ENCODE peak calls at places on chromosomes 11 and 22, in six cellular contexts. N is adrenal gland; U is CD8-positive, alpha-beta memory T cell; T is CD4-positive, alpha-beta memory T cell; Y is H7; L is fibroblast of mammary gland. F is an unnamed sample.

GRCh38 chr22:50208939-50209892 is 8.4 kb downstream of the SELENOO start:
- DNase-seq in N (no peak), U (no peak), T (no peak), Y (peak), L (no peak), F (no peak)

GRCh38 chr11:71197096-71197495 is 55.3 kb downstream of the SHANK2 start:
- DNase-seq in N (no peak), U (no peak), T (no peak), Y (no peak), L (no peak), F (no peak)

GRCh38 chr11:65279713-65280459 is 18.1 kb downstream of the POLA2 start:
- DNase-seq in N (peak), U (no peak), T (peak), Y (no peak), L (peak), F (peak)

GRCh38 chr11:133947298-133947905 is 9.4 kb downstream of the IGSF9B start:
- DNase-seq in N (peak), U (peak), T (peak), Y (peak), L (peak), F (peak)

GRCh38 chr11:9726313-9727022 is 62.6 kb downstream of the SWAP70 start:
- DNase-seq in N (no peak), U (no peak), T (no peak), Y (no peak), L (peak), F (peak)

GRCh38 chr11:126546191-126546590 is 190.7 kb downstream of the ST3GAL4 start:
- DNase-seq in N (no peak), U (no peak), T (no peak), Y (no peak), L (peak), F (no peak)

GRCh38 chr11:12249590-12250260 is 127.6 kb upstream of the PARVA start:
- DNase-seq in N (no peak), U (no peak), T (no peak), Y (no peak), L (no peak), F (no peak)

GRCh38 chr11:63504933-63505586 is 824 bp upstream of the LGALS12 start:
- DNase-seq in N (peak), U (no peak), T (no peak), Y (peak), L (peak), F (peak)

GRCh38 chr11:76241243-76242000 is 35.1 kb upstream of the WNT11 start:
- DNase-seq in N (no peak), U (no peak), T (no peak), Y (no peak), L (no peak), F (no peak)

GRCh38 chr11:114678125-114679036 is at the start of gene NXPE2:
- DNase-seq in N (no peak), U (no peak), T (no peak), Y (no peak), L (peak), F (no peak)

GRCh38 chr22:21591695-21592094 is 24.2 kb downstream of the UBE2L3 start:
- DNase-seq in N (no peak), U (no peak), T (no peak), Y (no peak), L (no peak), F (no peak)

GRCh38 chr11:86636275-86636674 is 36.1 kb downstream of the ME3 start:
- DNase-seq in N (no peak), U (no peak), T (no peak), Y (no peak), L (no peak), F (no peak)

GRCh38 chr11:88553204-88553603 is 215.7 kb upstream of the CTSC start:
- DNase-seq in N (no peak), U (no peak), T (no peak), Y (no peak), L (peak), F (peak)

GRCh38 chr22:29883831-29884139 is 811 bp downstream of the MTMR3 start:
- DNase-seq in N (no peak), U (no peak), T (peak), Y (no peak), L (no peak), F (no peak)

GRCh38 chr11:32333335-32333991 is 101.9 kb downstream of the WT1 start:
- DNase-seq in N (peak), U (no peak), T (peak), Y (peak), L (peak), F (peak)

GRCh38 chr11:34209809-34210208 is 104.4 kb downstream of the NAT10 start:
- DNase-seq in N (no peak), U (no peak), T (no peak), Y (peak), L (no peak), F (no peak)

GRCh38 chr22:18950141-18950540 is 14.0 kb upstream of the PRODH start:
- DNase-seq in N (peak), U (no peak), T (no peak), Y (no peak), L (no peak), F (no peak)

GRCh38 chr11:33257160-33257896 is at the start of gene HIPK3:
- DNase-seq in N (peak), U (peak), T (peak), Y (peak), L (peak), F (peak)

GRCh38 chr22:29004647-29005371 is 56.8 kb downstream of the C22orf31 start:
- DNase-seq in N (peak), U (no peak), T (no peak), Y (peak), L (no peak), F (peak)

GRCh38 chr22:42383287-42383686 is 48.9 kb downstream of the NFAM1 start:
- DNase-seq in N (no peak), U (no peak), T (no peak), Y (no peak), L (no peak), F (no peak)

GRCh38 chr11:64176751-64177150 is 9.2 kb upstream of the STIP1 start:
- DNase-seq in N (no peak), U (no peak), T (no peak), Y (no peak), L (no peak), F (no peak)

GRCh38 chr11:121482231-121483129 is 29.7 kb upstream of the SORL1-AS1 start:
- DNase-seq in N (no peak), U (peak), T (peak), Y (no peak), L (no peak), F (no peak)

GRCh38 chr22:31556627-31557203 is 60.4 kb downstream of the SFI1 start:
- DNase-seq in N (no peak), U (peak), T (peak), Y (peak), L (peak), F (peak)

GRCh38 chr11:11148104-11148509 is 204.9 kb downstream of the CSNK2A3 start:
- DNase-seq in N (peak), U (peak), T (peak), Y (peak), L (peak), F (peak)

GRCh38 chr11:73787643-73788537 is at the start of gene MRPL48:
- DNase-seq in N (peak), U (peak), T (peak), Y (peak), L (peak), F (peak)

GRCh38 chr11:88016392-88017020 is 158.7 kb downstream of the RAB38 start:
- DNase-seq in N (peak), U (peak), T (peak), Y (peak), L (peak), F (peak)

GRCh38 chr11:121544956-121545355 is 92.2 kb upstream of the SORL1-AS1 start:
- DNase-seq in N (no peak), U (peak), T (peak), Y (no peak), L (no peak), F (no peak)

GRCh38 chr11:110168404-110168803 is 75.2 kb downstream of the ZC3H12C start:
- DNase-seq in N (no peak), U (no peak), T (no peak), Y (no peak), L (no peak), F (no peak)

GRCh38 chr11:117979481-117980211 is 6.5 kb upstream of the IL10RA start:
- DNase-seq in N (no peak), U (no peak), T (no peak), Y (peak), L (no peak), F (no peak)

GRCh38 chr22:19811811-19812771 is 42.6 kb downstream of the GNB1L start:
- DNase-seq in N (no peak), U (no peak), T (no peak), Y (peak), L (no peak), F (no peak)

DNA sequence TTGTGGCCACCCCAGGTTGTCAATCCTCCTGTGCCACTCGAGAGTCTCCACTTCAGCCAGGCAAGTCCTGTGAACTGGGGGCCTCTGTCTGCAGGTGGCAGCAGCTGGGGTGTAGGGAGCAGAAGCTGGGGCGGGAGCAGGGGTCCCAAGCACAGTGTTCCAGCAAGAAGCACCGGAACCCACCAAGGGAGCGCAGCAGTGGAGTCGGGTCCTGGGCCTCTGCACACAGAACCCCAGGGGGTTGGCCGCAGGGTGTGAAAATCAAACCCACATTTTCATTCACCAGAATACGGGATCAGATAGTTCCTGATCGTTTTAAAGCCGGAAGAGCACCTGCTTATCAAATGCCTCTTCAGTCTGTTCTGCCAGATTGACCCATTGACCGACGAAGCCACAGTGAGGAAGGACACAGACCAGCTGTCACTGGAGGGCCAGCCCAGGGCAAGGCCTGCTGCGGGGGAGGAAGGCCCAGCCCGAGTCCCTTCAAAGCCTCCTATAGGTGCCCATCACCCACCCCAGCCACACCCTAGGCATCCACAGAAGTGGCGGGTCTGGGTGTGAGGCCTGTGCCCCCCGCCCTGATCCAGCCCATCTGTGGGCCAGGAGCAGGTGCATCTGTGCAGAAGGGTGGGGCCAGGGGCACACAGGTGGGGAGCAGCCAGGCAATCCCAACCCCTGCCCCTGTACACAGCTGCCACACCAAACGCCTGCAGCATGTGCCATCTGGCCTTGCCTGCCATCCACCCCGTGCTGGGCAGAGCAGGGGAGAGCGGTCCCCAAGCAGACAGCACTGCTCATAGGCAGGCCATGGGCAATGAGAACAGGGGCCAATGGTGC is 34.1 kb downstream of the RSPH14 start:
- DNase-seq in N (no peak), U (no peak), T (no peak), Y (no peak), L (no peak), F (no peak)
- H3K4me3 ChIP-seq in N (no peak), U (no peak), T (no peak), Y (no peak), L (no peak), F (no peak)

DNA sequence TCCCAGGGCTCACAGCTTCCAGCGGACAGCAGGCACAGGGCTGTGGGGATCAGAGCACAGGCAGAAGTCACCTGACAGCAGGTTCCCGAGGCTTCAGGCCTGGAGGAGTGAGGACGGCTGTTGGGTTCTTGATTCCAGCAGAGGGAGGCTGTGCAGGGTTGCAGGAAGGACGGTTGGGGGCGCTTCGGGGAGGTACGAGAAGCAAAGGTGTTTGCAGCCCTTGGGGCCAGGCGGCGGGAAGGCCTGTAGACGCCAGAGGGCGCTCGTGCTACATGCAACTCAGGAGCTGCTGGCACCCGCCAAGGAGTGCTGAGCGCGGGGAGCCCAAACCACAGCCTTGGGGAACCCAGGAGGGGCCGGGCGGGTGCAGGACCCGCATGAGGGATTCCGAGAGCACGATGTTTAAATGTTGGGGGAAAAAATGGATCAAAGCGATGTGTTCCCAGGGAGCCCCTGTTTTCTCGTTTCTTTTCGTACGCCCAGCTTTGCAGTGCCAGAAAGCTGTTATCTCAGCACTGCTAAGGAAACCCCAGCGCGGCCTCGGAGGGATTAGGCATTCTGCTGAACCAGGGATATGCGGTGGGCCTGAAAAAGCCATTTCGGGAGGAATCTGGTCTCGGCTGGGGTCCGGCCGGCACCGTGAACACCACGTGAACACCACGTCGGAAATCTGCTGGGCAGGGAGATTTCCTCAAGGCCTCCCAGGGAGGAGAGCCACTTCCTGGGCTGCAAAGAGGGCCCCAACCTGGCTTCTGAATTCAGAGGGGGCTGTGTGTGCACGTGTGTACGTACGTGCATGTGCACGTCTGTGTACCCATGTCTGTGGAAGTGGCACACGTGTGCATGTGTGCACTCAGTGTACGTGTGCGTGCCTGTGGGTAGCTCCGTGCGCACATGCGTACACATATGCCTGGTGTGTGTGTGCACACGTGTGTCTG is 88.2 kb downstream of the KCNQ1 start:
- DNase-seq in N (peak), U (peak), T (peak), Y (peak), L (peak), F (peak)
- H3K4me3 ChIP-seq in N (no peak), U (peak), T (no peak), Y (no peak), L (no peak), F (peak)

GRCh38 chr11:6356503-6356902 is 33.8 kb upstream of the SMPD1 start:
- DNase-seq in N (no peak), U (no peak), T (no peak), Y (no peak), L (no peak), F (peak)
- H3K4me3 ChIP-seq in N (no peak), U (no peak), T (no peak), Y (no peak), L (no peak), F (no peak)

GRCh38 chr11:70077411-70078094 is 564 bp upstream of the ANO1 start:
- DNase-seq in N (no peak), U (no peak), T (no peak), Y (peak), L (no peak), F (no peak)
- H3K4me3 ChIP-seq in N (no peak), U (no peak), T (no peak), Y (peak), L (no peak), F (no peak)

DNA sequence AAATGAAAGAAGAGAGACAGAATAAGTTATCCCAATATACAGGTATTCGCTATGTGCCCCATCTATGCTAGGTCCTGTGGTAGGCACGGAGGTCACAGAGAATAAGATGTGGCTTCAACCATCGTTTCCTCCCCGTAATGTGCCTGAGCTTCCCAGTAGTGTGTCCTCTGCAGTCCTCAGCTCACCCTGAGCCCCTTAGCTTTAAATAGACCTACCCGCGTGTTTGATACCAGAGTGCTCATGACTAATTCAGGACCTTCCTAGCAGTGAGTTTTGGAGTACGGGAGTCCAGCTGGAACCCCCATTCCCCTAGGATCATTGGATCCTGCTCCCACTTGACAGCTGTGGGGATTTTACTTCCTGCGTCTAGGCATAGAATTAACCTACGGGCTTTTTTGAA is 37.5 kb upstream of the SYN3 start:
- DNase-seq in N (no peak), U (no peak), T (no peak), Y (no peak), L (no peak), F (no peak)
- H3K4me3 ChIP-seq in N (no peak), U (no peak), T (no peak), Y (no peak), L (no peak), F (no peak)

DNA sequence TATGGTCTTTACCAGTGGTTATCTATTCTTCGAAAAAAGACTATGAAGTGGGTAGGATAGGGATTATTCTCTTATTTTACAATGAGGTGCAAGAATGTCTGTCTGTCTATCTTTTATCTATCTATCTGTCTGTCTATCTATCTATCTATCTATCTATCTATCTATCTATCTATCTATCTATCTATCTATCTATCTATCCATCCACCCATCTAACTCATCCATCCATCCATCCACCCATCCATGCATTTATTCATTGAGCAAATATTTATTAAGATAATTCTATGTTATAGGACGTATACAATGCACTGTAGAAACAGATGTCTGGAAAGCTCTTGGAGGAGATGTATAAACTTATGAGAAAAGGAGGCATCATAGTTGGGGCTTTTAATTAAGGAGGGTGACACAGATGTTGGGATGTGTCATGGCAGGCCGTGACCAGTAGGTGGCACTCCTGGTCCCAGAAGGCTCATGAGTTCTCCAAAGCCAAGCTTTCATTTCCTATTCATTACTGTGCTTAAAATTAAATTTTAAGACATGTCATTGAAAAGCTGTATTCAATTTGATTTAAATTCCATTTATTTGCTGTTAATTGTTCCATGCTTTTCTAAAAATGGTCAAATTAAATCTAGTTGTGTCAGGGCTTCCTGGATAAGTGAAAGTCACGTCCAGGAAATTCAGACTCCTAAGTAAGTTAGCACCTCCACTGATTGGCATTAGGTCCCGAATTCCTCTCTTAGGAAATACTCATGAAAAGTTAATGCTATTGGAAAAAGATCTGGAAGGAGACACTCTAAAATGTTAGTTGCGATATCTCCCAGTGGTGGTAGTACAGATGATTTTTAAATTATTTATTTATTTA is 19.0 kb upstream of the E2F8 start:
- DNase-seq in N (peak), U (peak), T (peak), Y (peak), L (peak), F (peak)
- H3K4me3 ChIP-seq in N (no peak), U (no peak), T (no peak), Y (no peak), L (no peak), F (peak)

DNA sequence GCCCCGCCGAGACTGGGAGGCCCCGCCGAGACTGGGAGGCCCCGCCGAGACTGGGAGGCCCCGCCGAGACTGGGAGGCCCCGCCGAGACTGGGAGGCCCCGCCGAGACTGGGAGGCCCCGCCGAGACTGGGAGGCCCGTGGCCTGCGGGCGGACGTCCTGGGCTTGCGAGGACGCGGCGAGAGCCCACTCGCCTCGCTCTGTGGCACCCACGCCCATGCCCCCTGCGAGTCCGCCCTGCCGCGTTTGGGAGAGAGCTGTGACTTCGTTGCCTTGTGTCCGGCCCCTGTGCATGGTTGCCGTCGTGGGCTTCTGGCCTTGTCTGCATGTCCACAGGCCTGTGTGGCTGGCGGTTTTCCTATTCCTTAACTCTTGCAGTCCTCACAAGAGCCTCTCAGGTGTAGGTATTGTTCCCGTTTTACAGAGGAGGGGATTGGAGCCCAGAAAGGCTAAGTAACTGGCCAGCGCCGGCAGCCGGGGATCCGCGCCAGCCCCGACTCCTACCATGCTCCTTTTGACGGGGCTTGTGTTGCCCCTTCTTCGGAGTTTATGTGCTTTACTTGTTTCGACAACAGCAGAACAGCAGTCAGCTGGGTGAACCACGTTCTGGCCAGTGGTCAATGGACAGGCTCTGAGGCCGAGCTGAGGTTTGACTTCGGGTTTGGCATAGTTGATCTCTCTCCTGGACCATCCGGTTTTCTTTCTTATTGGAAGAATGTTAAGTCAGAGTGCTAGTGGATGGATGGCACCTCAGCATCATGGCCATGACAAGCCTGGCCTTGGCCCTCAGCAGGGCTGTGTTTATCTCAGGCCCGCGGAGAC is 731 bp downstream of the PHRF1 start:
- DNase-seq in N (no peak), U (no peak), T (no peak), Y (no peak), L (no peak), F (no peak)
- H3K4me3 ChIP-seq in N (peak), U (peak), T (peak), Y (peak), L (peak), F (peak)

F was measured in fibroblast of the aortic adventitia.